ENCODE peak calls at places on chromosomes 13 and 19, in four cellular contexts. R, H, U and V are unnamed samples. For H3K4me1, the result is how much of the 10 kb centered on the place peaks cover.

GRCh38 chr13:44040070-44040753 is 160.5 kb downstream of the LACC1 start:
- DNase-seq in R (no peak), H (no peak), U (peak), V (no peak)

GRCh38 chr19:54638683-54639082 is 8.4 kb downstream of the LILRB1 start:
- DNase-seq in R (no peak), H (no peak), U (no peak), V (no peak)

GRCh38 chr13:44303681-44304432 is 69.8 kb upstream of the SERP2 start:
- DNase-seq in R (no peak), H (no peak), U (no peak), V (no peak)

GRCh38 chr13:51605698-51606097 is 21.4 kb downstream of the WDFY2 start:
- DNase-seq in R (no peak), H (no peak), U (peak), V (no peak)

GRCh38 chr13:78131811-78132210 is 213.2 kb upstream of the EDNRB start:
- DNase-seq in R (no peak), H (no peak), U (peak), V (no peak)

GRCh38 chr19:31127132-31127967 is 221.9 kb downstream of the TSHZ3 start:
- DNase-seq in R (peak), H (no peak), U (peak), V (no peak)

GRCh38 chr19:8445488-8446001 is 770 bp downstream of the HNRNPM start:
- DNase-seq in R (no peak), H (peak), U (peak), V (no peak)

GRCh38 chr13:34942732-34943674 is 933 bp downstream of the NBEA start:
- DNase-seq in R (no peak), H (no peak), U (peak), V (no peak)

GRCh38 chr19:13962738-13963602 is 10.7 kb downstream of the DCAF15 start:
- DNase-seq in R (no peak), H (no peak), U (no peak), V (no peak)

GRCh38 chr13:100493418-100493817 is 95.2 kb downstream of the GGACT start:
- DNase-seq in R (no peak), H (no peak), U (no peak), V (no peak)

GRCh38 chr13:39410089-39410901 is 192.7 kb downstream of the LHFPL6 start:
- DNase-seq in R (no peak), H (no peak), U (peak), V (no peak)

GRCh38 chr19:8481191-8481590 is 21.2 kb downstream of the PRAM1 start:
- DNase-seq in R (no peak), H (no peak), U (no peak), V (no peak)

GRCh38 chr19:17097593-17098126 is 22.1 kb downstream of the MYO9B start:
- DNase-seq in R (no peak), H (peak), U (peak), V (peak)

GRCh38 chr19:11092181-11092538 is 2.9 kb downstream of the LDLR start:
- DNase-seq in R (no peak), H (no peak), U (peak), V (peak)

GRCh38 chr13:106617561-106617960 is 49.6 kb upstream of the ARGLU1 start:
- DNase-seq in R (peak), H (no peak), U (peak), V (peak)

DNA sequence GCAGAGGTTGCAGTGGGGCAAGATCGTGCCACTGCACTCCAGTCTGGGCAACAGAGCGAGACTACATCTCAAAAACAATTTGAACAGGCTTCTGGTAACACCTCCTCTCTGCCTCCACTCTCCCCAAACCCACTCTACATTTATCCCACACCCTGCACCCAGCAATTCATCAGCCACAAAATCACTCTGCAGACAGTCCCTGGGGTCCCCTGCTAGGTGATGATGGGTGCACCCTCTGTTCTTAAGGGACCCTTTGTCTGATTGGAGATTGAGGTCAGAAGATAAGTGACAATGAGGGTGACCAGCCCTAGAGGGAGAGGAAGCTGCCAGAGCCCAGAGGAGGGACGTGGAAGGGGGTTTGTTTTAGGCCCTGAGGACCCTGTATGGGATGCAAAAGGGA is 2.2 kb downstream of the BCL3 start:
- DNase-seq in R (no peak), H (no peak), U (no peak), V (no peak)
- H3K4me1 ChIP-seq in R (under half), H (under half), U (under half), V (half or more)

DNA sequence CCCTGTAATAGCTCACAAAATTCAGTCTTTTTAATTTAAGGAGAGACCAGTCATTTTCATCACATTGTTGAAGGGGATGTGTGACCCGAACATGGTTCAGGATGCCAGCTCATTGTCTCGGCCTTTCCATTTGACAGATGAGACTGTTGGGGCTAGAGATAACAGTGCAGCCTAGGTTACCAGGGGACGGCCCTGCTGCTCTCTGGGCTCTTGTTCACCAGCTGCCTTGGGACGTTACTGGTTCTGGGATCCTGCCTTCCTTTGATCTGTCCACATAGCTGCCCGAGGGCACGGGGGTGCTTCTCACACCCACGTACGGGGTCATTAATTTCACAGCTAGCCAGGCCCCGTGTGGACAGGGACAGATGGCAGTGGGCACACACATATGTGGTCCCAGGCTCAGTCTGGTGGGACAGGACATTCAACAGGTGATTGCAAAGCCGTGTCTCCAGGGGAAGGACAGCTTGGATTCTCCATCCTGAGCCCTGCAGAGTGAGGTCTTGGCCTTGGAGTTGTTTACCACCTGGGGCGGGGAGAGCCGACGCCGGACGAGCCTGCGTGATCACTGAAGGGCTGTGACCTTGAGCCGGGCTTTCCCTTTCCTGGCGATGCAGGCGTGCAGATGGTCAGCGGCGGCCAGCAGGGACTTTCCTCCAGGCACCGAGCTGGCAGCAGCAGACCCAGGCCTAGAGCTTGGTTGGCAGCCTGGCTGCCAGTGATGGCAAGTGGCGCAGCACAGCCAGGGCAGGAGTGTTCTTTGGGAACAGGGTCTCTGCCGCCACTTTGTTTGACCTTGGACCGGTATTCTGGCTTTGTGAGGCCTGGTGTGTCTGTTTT is 26.7 kb upstream of the NPAS1 start:
- DNase-seq in R (no peak), H (no peak), U (no peak), V (no peak)
- TF ChIP-seq EZH2 in R (no peak), H (no peak), U (no peak), V (no peak)

GRCh38 chr13:50125306-50125555 is 110.0 kb downstream of the KCNRG start:
- DNase-seq in R (no peak), H (no peak), U (no peak), V (no peak)

GRCh38 chr13:50127017-50127725 is 111.9 kb downstream of the KCNRG start:
- DNase-seq in R (no peak), H (no peak), U (peak), V (no peak)

GRCh38 chr13:50126378-50127016 is 111.3 kb downstream of the KCNRG start:
- DNase-seq in R (no peak), H (no peak), U (peak), V (no peak)

GRCh38 chr13:50124536-50125305 is 109.5 kb downstream of the KCNRG start:
- DNase-seq in R (no peak), H (peak), U (peak), V (peak)

GRCh38 chr13:50125556-50126377 is 110.5 kb downstream of the KCNRG start:
- DNase-seq in R (no peak), H (peak), U (peak), V (peak)
- H3K4me1 ChIP-seq in R (under half), H (under half), U (under half), V (under half)

GRCh38 chr13:50129923-50130685 is 114.9 kb downstream of the KCNRG start:
- DNase-seq in R (no peak), H (no peak), U (peak), V (peak)
- TF ChIP-seq EZH2 in R (peak), H (no peak), U (no peak), V (no peak)

GRCh38 chr13:42007844-42008243 is 40.6 kb upstream of the DGKH start:
- DNase-seq in R (no peak), H (no peak), U (peak), V (peak)
- H3K4me1 ChIP-seq in R (under half), H (under half), U (under half), V (under half)

GRCh38 chr19:3606174-3606689 is 443 bp downstream of the TBXA2R start:
- DNase-seq in R (no peak), H (peak), U (peak), V (peak)
- TF ChIP-seq EZH2 in R (no peak), H (no peak), U (no peak), V (no peak)